ENCODE peak calls at places on chromosomes 13 and 19, in eight cellular contexts. Z is HAP-1, J is SK-N-SH, O is stomach, I is body of pancreas, S is breast epithelium, W is DND-41, D is esophagus squamous epithelium. N is an unnamed sample.

GRCh38 chr19:30784850-30785459 is 412.8 kb downstream of the ZNF536 start:
- DNase-seq in I (peak; percentile 44), W (peak; percentile 64), S (no peak), J (no peak), O (peak; percentile 43), D (no peak), Z (peak; percentile 80), N (peak; percentile 41)

GRCh38 chr13:64007334-64007733 is 2591.7 kb upstream of the PCDH20 start:
- DNase-seq in J (no peak), S (no peak), I (no peak), W (no peak), O (no peak), D (no peak), Z (no peak), N (no peak)

GRCh38 chr13:23558675-23559536 is 11.3 kb upstream of the TNFRSF19 start:
- DNase-seq in I (no peak), Z (peak; percentile 63), O (peak; percentile 38), S (peak; percentile 60), D (no peak), W (no peak), J (peak; percentile 31), N (no peak)

GRCh38 chr19:18833141-18833476 is 1.4 kb downstream of the UPF1 start:
- DNase-seq in S (no peak), Z (no peak), W (no peak), J (no peak), D (no peak), O (no peak), I (no peak), N (peak; percentile 12)

GRCh38 chr13:90293793-90294361 is 1053.6 kb upstream of the MIR17HG start:
- DNase-seq in S (no peak), Z (no peak), J (no peak), D (no peak), W (no peak), O (no peak), I (no peak), N (no peak)

GRCh38 chr13:109843695-109844094 is 57.3 kb upstream of the IRS2 start:
- DNase-seq in D (no peak), W (no peak), I (no peak), S (no peak), J (no peak), O (no peak), Z (no peak), N (no peak)

GRCh38 chr13:99916366-99917103 is 55.0 kb downstream of the ZIC5 start:
- DNase-seq in J (peak; percentile 73), D (no peak), S (no peak), W (peak; percentile 51), Z (peak; percentile 43), I (peak; percentile 34), O (no peak), N (peak; percentile 60)

GRCh38 chr13:98804336-98804855 is 51.9 kb upstream of the SLC15A1 start:
- DNase-seq in W (no peak), D (no peak), I (no peak), S (no peak), J (no peak), Z (no peak), O (no peak), N (no peak)

GRCh38 chr19:30783212-30783611 is 411.0 kb downstream of the ZNF536 start:
- DNase-seq in O (no peak), W (no peak), S (no peak), Z (no peak), J (no peak), I (no peak), D (no peak), N (no peak)

DNA sequence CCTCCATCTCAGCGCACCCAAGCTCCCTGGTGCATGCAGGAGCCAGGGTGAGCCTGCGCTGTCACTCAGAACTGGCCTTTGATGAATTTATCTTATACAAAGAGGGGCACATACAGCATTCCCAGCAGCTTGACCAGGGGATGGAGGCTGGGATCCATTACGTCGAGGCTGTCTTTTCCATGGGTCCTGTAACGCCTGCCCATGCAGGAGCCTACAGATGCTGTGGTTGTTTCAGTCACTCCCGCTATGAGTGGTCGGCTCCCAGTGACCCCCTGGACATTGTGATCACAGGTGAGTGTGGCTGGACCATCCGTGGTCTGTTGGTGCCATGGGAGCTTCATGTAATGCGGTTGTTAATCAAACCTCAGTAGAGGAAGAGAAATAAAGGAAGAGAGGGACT is 33.0 kb downstream of the LAIR2 start:
- DNase-seq in I (no peak), Z (no peak), W (no peak), O (no peak), J (no peak), D (no peak), S (no peak), N (no peak)
- H3K9me3 ChIP-seq in I (no peaks in the 10 kb centered on the region), Z (no peaks in the 10 kb centered on the region), W (no peaks in the 10 kb centered on the region), O (no peaks in the 10 kb centered on the region), J (no peaks in the 10 kb centered on the region), D (no peaks in the 10 kb centered on the region), S (no peaks in the 10 kb centered on the region), N (no peaks in the 10 kb centered on the region)

GRCh38 chr13:66972659-66973058 is 257.5 kb downstream of the PCDH9 start:
- DNase-seq in I (no peak), S (no peak), D (no peak), Z (no peak), O (no peak), W (no peak), J (no peak), N (no peak)
- H3K9me3 ChIP-seq in I (no peaks in the 10 kb centered on the region), S (no peaks in the 10 kb centered on the region), D (no peaks in the 10 kb centered on the region), Z (no peaks in the 10 kb centered on the region), O (no peaks in the 10 kb centered on the region), W (no peaks in the 10 kb centered on the region), J (no peaks in the 10 kb centered on the region), N (no peaks in the 10 kb centered on the region)

DNA sequence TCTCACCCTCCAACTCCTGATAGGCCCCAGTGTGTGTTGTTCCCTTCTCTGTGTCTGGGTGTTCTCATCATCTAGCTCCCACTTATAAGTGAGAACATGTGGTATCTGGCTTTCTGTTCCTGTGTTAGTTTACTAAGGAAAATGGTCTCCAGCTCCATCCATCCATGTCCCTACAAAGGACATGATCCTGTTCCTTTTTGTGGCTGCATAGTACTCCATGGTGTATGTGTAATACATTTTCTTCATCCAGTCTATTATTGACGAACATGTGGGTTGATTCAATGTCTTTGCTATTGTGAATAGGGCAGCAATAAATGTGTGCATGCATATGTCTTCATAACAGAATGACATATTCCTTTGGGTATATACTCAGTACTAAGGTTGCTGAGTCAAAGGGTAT is 1397.0 kb downstream of the UQCRFS1 start:
- DNase-seq in I (no peak), O (no peak), S (no peak), D (no peak), W (no peak), Z (no peak), J (no peak), N (no peak)
- H3K9me3 ChIP-seq in I (no peaks in the 10 kb centered on the region), O (peaks cover 5% of the 10 kb centered on the region), S (peaks cover 4% of the 10 kb centered on the region), D (no peaks in the 10 kb centered on the region), W (no peaks in the 10 kb centered on the region), Z (no peaks in the 10 kb centered on the region), J (no peaks in the 10 kb centered on the region), N (no peaks in the 10 kb centered on the region)

GRCh38 chr19:48977061-48977460 is 12.0 kb downstream of the FTL start:
- DNase-seq in D (no peak), W (no peak), I (no peak), Z (no peak), J (no peak), O (no peak), S (no peak), N (no peak)

GRCh38 chr19:48970139-48970766 is 5.1 kb downstream of the FTL start:
- DNase-seq in Z (no peak), W (no peak), O (no peak), I (no peak), D (no peak), S (no peak), J (no peak), N (no peak)

GRCh38 chr19:48970923-48971395 is 5.8 kb downstream of the FTL start:
- DNase-seq in Z (peak; percentile 91), D (no peak), I (peak; percentile 71), S (no peak), J (peak; percentile 87), W (peak; percentile 80), O (peak; percentile 85), N (peak; percentile 72)

DNA sequence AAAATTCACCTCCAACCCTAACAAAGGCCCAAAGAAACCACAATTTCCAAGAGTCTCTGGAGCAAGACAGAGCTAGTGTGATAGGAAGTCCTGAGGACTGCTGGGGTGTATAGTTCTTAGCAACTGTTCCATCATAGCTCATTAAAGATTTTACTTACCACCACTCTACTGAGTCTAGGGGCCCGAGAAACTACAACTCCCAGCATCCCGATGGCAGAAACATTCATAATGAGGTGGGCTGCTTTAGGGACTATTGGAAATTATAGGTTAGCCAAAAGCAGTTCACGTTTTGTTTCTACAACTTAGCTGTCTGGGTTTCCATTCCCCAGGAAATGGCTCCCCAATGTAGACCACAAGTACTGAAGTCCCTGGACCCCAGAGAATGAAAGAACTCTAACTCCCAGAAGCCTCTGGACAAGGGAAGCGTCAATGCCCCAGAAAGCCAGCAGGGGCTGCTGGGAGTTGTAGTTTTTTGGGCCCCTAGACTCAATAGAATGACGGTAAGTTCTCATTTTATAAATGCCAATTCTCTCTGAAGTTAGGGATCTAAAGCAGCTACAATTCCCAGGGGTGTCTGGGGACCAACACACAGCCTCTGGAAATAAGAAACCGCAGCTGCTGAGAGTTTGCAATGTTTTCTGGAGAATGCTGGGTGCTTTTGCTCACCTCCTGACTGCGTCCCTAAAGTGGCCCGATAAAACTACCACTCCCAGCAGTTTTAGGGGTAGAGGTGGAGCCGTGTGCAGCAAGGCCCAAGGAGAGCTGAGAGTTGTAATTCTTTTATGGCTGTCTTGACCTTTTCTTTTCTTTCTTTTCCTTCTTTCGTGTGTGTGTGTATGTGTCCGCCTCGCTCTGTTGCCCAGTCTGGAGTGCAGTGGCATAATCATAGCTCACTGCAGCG is 11.1 kb downstream of the FTL start:
- DNase-seq in I (no peak), W (peak; percentile 64), J (peak; percentile 72), Z (peak; percentile 60), S (no peak), O (no peak), D (no peak), N (no peak)
- H3K9me3 ChIP-seq in I (no peaks in the 10 kb centered on the region), W (no peaks in the 10 kb centered on the region), J (no peaks in the 10 kb centered on the region), Z (no peaks in the 10 kb centered on the region), S (no peaks in the 10 kb centered on the region), O (no peaks in the 10 kb centered on the region), D (no peaks in the 10 kb centered on the region), N (no peaks in the 10 kb centered on the region)

DNA sequence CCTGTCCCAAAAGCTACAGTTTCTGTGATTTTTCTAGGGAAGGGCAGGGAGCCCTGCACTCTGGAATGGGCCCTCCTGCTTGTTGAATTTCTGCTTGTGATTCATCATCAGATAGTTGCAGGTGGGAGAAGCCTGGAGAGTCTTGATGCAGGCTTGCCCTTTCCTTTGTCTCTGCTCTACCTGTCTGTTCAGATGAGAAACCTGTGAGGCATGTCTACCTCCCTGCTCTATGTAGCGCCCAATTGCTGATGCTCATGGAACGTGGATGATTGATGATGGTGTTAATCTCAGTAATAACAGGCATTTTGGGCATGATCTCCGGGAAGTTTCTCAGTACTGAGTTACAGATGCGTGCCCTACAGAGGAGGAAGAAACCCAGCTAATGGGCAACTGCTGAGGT is 10.9 kb upstream of the CBY2 start:
- DNase-seq in O (no peak), J (no peak), S (no peak), D (no peak), Z (no peak), W (no peak), I (no peak), N (no peak)
- H3K9me3 ChIP-seq in O (no peaks in the 10 kb centered on the region), J (no peaks in the 10 kb centered on the region), S (no peaks in the 10 kb centered on the region), D (no peaks in the 10 kb centered on the region), Z (peaks cover 3% of the 10 kb centered on the region), W (no peaks in the 10 kb centered on the region), I (no peaks in the 10 kb centered on the region), N (no peaks in the 10 kb centered on the region)

GRCh38 chr13:50244355-50244912 is 229.2 kb downstream of the KCNRG start:
- DNase-seq in D (no peak), J (no peak), Z (no peak), O (no peak), W (no peak), S (no peak), I (no peak), N (no peak)
- H3K9me3 ChIP-seq in D (no peaks in the 10 kb centered on the region), J (no peaks in the 10 kb centered on the region), Z (no peaks in the 10 kb centered on the region), O (no peaks in the 10 kb centered on the region), W (no peaks in the 10 kb centered on the region), S (no peaks in the 10 kb centered on the region), I (no peaks in the 10 kb centered on the region), N (no peaks in the 10 kb centered on the region)

N was measured in MM.1S.